ENCODE peak calls at places on chromosomes 3 and 15, in six cellular contexts. S is spleen, L is AG04450, I is AG10803, P is fibroblast of the aortic adventitia, T is endothelial cell of umbilical vein. F is an unnamed sample.

GRCh38 chr15:60634815-60635214 is 155.9 kb upstream of the ICE2 start:
- DNase-seq in S (peak), L (no peak), I (peak), P (no peak), T (no peak), F (no peak)

GRCh38 chr3:178845446-178846118 is 226.0 kb downstream of the ZMAT3 start:
- DNase-seq in S (no peak), L (no peak), I (peak), P (no peak), T (no peak), F (peak)

GRCh38 chr3:69462022-69462825 is 76.3 kb upstream of the FRMD4B start:
- DNase-seq in S (no peak), L (no peak), I (no peak), P (no peak), T (no peak), F (no peak)

GRCh38 chr3:177824841-177825240 is 627.6 kb upstream of the TBL1XR1 start:
- DNase-seq in S (no peak), L (no peak), I (no peak), P (no peak), T (no peak), F (no peak)

GRCh38 chr3:134494539-134494938 is 8.7 kb downstream of the CEP63 start:
- DNase-seq in S (no peak), L (no peak), I (no peak), P (peak), T (no peak), F (no peak)

GRCh38 chr15:81157195-81157938 is 23.3 kb downstream of the CFAP161 start:
- DNase-seq in S (no peak), L (peak), I (peak), P (peak), T (no peak), F (no peak)

GRCh38 chr15:60674704-60675405 is 195.9 kb upstream of the ICE2 start:
- DNase-seq in S (no peak), L (no peak), I (peak), P (peak), T (no peak), F (no peak)

GRCh38 chr15:65343374-65343981 is 34.3 kb downstream of the IGDCC3 start:
- DNase-seq in S (peak), L (no peak), I (no peak), P (no peak), T (no peak), F (no peak)

GRCh38 chr3:111012388-111013248 is 59.0 kb upstream of the NECTIN3 start:
- DNase-seq in S (no peak), L (no peak), I (no peak), P (peak), T (no peak), F (no peak)

GRCh38 chr3:102259636-102260035 is 175.2 kb upstream of the ZPLD1 start:
- DNase-seq in S (no peak), L (no peak), I (no peak), P (no peak), T (no peak), F (no peak)

GRCh38 chr3:124998247-124998630 is 57.6 kb downstream of the HEG1 start:
- DNase-seq in S (no peak), L (no peak), I (no peak), P (no peak), T (no peak), F (no peak)

GRCh38 chr3:31066999-31067398 is 172.5 kb upstream of the GADL1 start:
- DNase-seq in S (no peak), L (peak), I (peak), P (peak), T (no peak), F (peak)

GRCh38 chr3:20905210-20905805 is 719.3 kb upstream of the SGO1 start:
- DNase-seq in S (no peak), L (no peak), I (no peak), P (no peak), T (no peak), F (no peak)

GRCh38 chr3:7630925-7631324 is 770.0 kb downstream of the GRM7 start:
- DNase-seq in S (no peak), L (no peak), I (no peak), P (peak), T (peak), F (peak)

GRCh38 chr3:55486101-55486856 is 827 bp downstream of the WNT5A start:
- DNase-seq in S (peak), L (no peak), I (peak), P (peak), T (peak), F (no peak)

GRCh38 chr15:62120776-62121175 is 44.3 kb downstream of the C2CD4B start:
- DNase-seq in S (no peak), L (no peak), I (no peak), P (no peak), T (no peak), F (no peak)

GRCh38 chr15:38217181-38217580 is 35.5 kb upstream of the SPRED1 start:
- DNase-seq in S (no peak), L (peak), I (peak), P (peak), T (no peak), F (peak)

GRCh38 chr3:55654123-55654787 is 167.1 kb upstream of the WNT5A start:
- DNase-seq in S (no peak), L (no peak), I (peak), P (no peak), T (no peak), F (no peak)

GRCh38 chr3:45226206-45226915 is at the start of gene TMEM158:
- DNase-seq in S (peak), L (no peak), I (peak), P (peak), T (peak), F (no peak)

GRCh38 chr3:45223889-45224730 is 2.0 kb downstream of the TMEM158 start:
- DNase-seq in S (no peak), L (no peak), I (no peak), P (peak), T (no peak), F (no peak)

GRCh38 chr3:45225465-45226205 is 452 bp downstream of the TMEM158 start:
- DNase-seq in S (peak), L (no peak), I (peak), P (peak), T (no peak), F (no peak)

GRCh38 chr3:45227131-45227819 is 1.2 kb upstream of the TMEM158 start:
- DNase-seq in S (no peak), L (no peak), I (no peak), P (peak), T (no peak), F (no peak)

GRCh38 chr3:45224824-45225464 is 1.1 kb downstream of the TMEM158 start:
- DNase-seq in S (peak), L (peak), I (peak), P (peak), T (peak), F (no peak)
- H3K4me3 ChIP-seq in S (peak), L (peak), I (peak), P (peak), T (peak), F (peak)

GRCh38 chr3:123198352-123198751 is 3.4 kb upstream of the SEC22A start:
- DNase-seq in S (no peak), L (no peak), I (no peak), P (no peak), T (no peak), F (no peak)

GRCh38 chr3:123193448-123194101 is 8.2 kb upstream of the SEC22A start:
- DNase-seq in S (no peak), L (no peak), I (no peak), P (no peak), T (no peak), F (no peak)

GRCh38 chr3:123194552-123194951 is 7.2 kb upstream of the SEC22A start:
- DNase-seq in S (no peak), L (no peak), I (peak), P (no peak), T (peak), F (no peak)
- TF ChIP-seq CTCF in S (no peak), L (peak), I (peak), P (no peak), T (no peak), F (peak)

GRCh38 chr3:109338322-109338721 is 976 bp upstream of the DPPA4 start:
- DNase-seq in S (no peak), L (no peak), I (no peak), P (no peak), T (no peak), F (no peak)
- H3K4me3 ChIP-seq in S (no peak), L (no peak), I (no peak), P (no peak), T (no peak), F (no peak)

DNA sequence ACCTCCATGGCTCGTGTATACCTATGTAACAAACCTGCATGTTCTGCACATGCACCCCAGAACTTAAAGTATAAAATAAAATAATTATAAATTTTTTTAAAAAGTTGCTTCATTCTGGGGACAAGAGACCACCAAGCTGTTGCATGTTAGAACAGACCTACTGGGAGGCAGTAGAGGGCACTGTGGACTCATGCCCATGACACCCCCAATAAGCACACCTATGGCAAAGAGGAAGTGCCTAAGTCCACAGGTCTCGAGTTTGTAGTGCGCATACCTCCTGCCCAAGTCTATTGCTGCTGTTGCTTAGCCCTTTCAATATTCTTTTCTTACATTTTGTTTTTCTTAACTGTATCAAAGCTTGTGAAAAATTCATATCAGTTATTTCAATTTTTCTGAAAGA is 267.9 kb upstream of the THBS1 start:
- DNase-seq in S (no peak), L (no peak), I (no peak), P (no peak), T (no peak), F (no peak)
- TF ChIP-seq CTCF in S (no peak), L (peak), I (no peak), P (peak), T (no peak), F (no peak)

GRCh38 chr15:48899793-48900192 is 21.9 kb downstream of the EID1 start:
- DNase-seq in S (no peak), L (no peak), I (no peak), P (no peak), T (no peak), F (no peak)

GRCh38 chr15:48898083-48898482 is 20.1 kb downstream of the EID1 start:
- DNase-seq in S (no peak), L (no peak), I (no peak), P (no peak), T (no peak), F (no peak)

GRCh38 chr15:48896775-48897143 is 18.8 kb downstream of the EID1 start:
- DNase-seq in S (no peak), L (no peak), I (no peak), P (no peak), T (no peak), F (no peak)

GRCh38 chr15:48893311-48893710 is 15.4 kb downstream of the EID1 start:
- DNase-seq in S (no peak), L (no peak), I (no peak), P (no peak), T (no peak), F (no peak)

DNA sequence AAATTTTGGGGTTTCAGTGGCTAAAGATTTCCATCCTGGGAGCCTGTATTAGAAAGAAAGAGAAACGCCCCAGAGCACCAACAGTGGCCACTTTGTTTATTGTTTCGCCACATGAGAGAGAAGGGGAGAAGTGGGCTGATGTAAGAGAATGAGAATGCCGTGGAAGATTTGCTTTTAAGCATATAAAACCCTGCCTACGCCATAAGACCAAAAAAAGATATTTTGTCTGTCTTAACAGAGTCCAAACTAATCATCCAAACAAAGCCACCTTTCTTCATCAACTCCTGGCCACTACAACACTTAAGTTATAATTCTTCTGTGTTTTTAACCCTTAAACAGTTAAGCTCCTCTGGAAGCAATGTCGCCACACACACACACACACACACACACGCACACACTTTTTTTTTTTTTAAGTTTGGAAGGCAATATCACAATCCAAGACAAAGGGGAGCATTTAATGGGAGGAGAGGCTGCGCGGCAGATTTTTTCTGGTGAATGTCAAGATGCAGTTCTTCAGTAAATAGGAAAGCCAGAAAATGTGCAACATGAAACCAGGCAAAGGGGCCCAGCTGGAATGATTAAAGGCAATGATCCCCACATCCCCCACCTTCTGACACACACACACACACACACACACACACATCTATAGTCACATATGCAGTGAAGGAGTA is 19.3 kb downstream of the EID1 start:
- DNase-seq in S (no peak), L (peak), I (peak), P (peak), T (no peak), F (peak)
- H3K4me3 ChIP-seq in S (no peak), L (peak), I (peak), P (peak), T (no peak), F (peak)

GRCh38 chr3:97974996-97975395 is 2.8 kb upstream of the RIOX2 start:
- DNase-seq in S (no peak), L (no peak), I (no peak), P (no peak), T (no peak), F (no peak)

GRCh38 chr3:97979610-97980009 is 7.4 kb upstream of the RIOX2 start:
- DNase-seq in S (no peak), L (no peak), I (no peak), P (no peak), T (no peak), F (no peak)

GRCh38 chr3:97972976-97973375 is 745 bp upstream of the RIOX2 start:
- DNase-seq in S (no peak), L (no peak), I (no peak), P (no peak), T (no peak), F (no peak)

GRCh38 chr3:97971679-97972567 is at the start of gene RIOX2:
- DNase-seq in S (peak), L (no peak), I (peak), P (peak), T (peak), F (no peak)

DNA sequence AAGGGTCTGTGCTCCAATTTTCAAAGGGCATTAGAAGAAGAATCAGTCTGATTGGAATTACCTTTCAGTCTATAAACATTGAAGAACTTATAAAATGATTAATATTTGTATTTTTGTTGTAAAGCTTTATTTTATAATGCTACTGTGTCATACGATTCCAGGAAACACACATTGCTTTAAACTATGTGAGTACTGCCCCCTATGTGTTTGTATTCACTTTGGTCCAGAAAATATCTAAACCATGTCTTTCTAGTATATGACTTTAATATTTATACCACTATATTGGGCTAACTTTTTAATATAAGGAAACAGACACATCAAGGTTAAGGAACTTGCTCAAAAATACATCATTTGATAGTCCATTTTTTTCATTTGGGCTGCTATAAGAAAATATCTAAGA is 3.2 kb upstream of the RIOX2 start:
- DNase-seq in S (no peak), L (no peak), I (no peak), P (no peak), T (no peak), F (no peak)
- TF ChIP-seq CTCF in S (no peak), L (peak), I (peak), P (peak), T (no peak), F (no peak)